ENCODE peak calls at places on chromosomes 1 and 21, in ten cellular contexts. C, N, S, U, P, X, V, B, I and E are unnamed samples. For H3K36me3, the result is how much of the 10 kb centered on the place peaks cover.

GRCh38 chr1:82371844-82372498 is 571.2 kb downstream of the ADGRL2 start:
- DNase-seq in B (no peak), N (no peak), I (no peak), C (no peak), X (no peak), V (no peak), U (no peak), S (peak), P (no peak), E (peak)

GRCh38 chr1:204408074-204408507 is 3.5 kb downstream of the PPP1R15B start:
- DNase-seq in P (no peak), V (no peak), S (peak), I (peak), U (peak), N (peak), B (peak), X (no peak), C (peak), E (peak)

GRCh38 chr21:38944903-38945302 is 139.2 kb downstream of the ETS2 start:
- DNase-seq in I (no peak), B (no peak), X (no peak), C (no peak), P (no peak), U (no peak), N (no peak), V (no peak), S (no peak), E (no peak)

GRCh38 chr1:62621907-62622306 is 24.6 kb downstream of the ANGPTL3 start:
- DNase-seq in V (peak), N (peak), P (no peak), U (no peak), C (peak), I (no peak), B (no peak), S (peak), X (peak), E (peak)

GRCh38 chr1:3564921-3565831 is 46.1 kb downstream of the MEGF6 start:
- DNase-seq in P (peak), U (peak), I (no peak), B (peak), X (peak), V (no peak), N (peak), S (no peak), C (peak), E (no peak)

GRCh38 chr1:29180497-29181412 is 945 bp downstream of the SRSF4 start:
- DNase-seq in V (no peak), B (no peak), P (no peak), N (no peak), X (peak), U (no peak), I (no peak), C (no peak), S (peak), E (peak)

GRCh38 chr1:229040630-229041358 is 230.1 kb upstream of the RAB4A start:
- DNase-seq in S (no peak), B (no peak), X (no peak), I (no peak), U (no peak), C (no peak), N (no peak), P (no peak), V (no peak), E (no peak)

GRCh38 chr21:27693376-27693775 is 726.5 kb upstream of the ADAMTS5 start:
- DNase-seq in B (no peak), S (peak), P (no peak), X (peak), V (peak), N (peak), U (no peak), C (peak), I (no peak), E (peak)

GRCh38 chr1:40451238-40451585 is 936 bp downstream of the ZFP69B start:
- DNase-seq in N (no peak), V (no peak), C (no peak), I (no peak), P (no peak), X (no peak), U (no peak), S (no peak), B (no peak), E (peak)

GRCh38 chr1:201320168-201320842 is 37.0 kb downstream of the PKP1 start:
- DNase-seq in X (no peak), U (no peak), I (no peak), S (no peak), B (no peak), C (no peak), N (no peak), V (no peak), P (peak), E (no peak)

GRCh38 chr1:3611170-3612019 is at the start of gene MEGF6:
- DNase-seq in U (peak), I (peak), V (no peak), S (peak), P (peak), B (peak), X (peak), N (no peak), C (peak), E (no peak)

GRCh38 chr1:111516008-111516535 is 12.6 kb upstream of the ADORA3 start:
- DNase-seq in S (peak), P (no peak), X (peak), B (no peak), N (peak), U (peak), C (peak), V (no peak), I (no peak), E (peak)

GRCh38 chr1:31483012-31483946 is 70.3 kb downstream of the SERINC2 start:
- DNase-seq in X (no peak), P (no peak), N (peak), V (peak), I (peak), U (peak), C (peak), B (no peak), S (no peak), E (peak)

GRCh38 chr1:224333309-224333926 is 3.4 kb upstream of the NVL start:
- DNase-seq in I (peak), C (peak), B (peak), N (peak), X (peak), V (peak), P (no peak), S (no peak), U (no peak), E (peak)

GRCh38 chr1:229897540-229897939 is 169.5 kb upstream of the GALNT2 start:
- DNase-seq in V (no peak), U (no peak), S (no peak), X (no peak), N (no peak), I (no peak), P (no peak), C (no peak), B (no peak), E (no peak)

GRCh38 chr1:98389809-98390208 is 271.7 kb upstream of the SNX7 start:
- DNase-seq in U (no peak), P (no peak), C (peak), I (no peak), S (peak), V (peak), B (no peak), N (peak), X (no peak), E (peak)

GRCh38 chr1:201397675-201398074 is 1.4 kb downstream of the LAD1 start:
- DNase-seq in X (no peak), V (no peak), I (peak), S (no peak), N (no peak), P (no peak), B (no peak), C (peak), U (peak), E (peak)

GRCh38 chr1:51982161-51982560 is 8.3 kb downstream of the RAB3B start:
- DNase-seq in B (no peak), X (no peak), C (no peak), V (no peak), P (no peak), N (no peak), S (no peak), U (no peak), I (no peak), E (no peak)

GRCh38 chr1:31798433-31799195 is 17.2 kb downstream of the SPOCD1 start:
- DNase-seq in V (peak), N (peak), P (peak), B (no peak), S (peak), C (peak), X (peak), I (no peak), U (no peak), E (peak)

GRCh38 chr1:35298464-35298863 is 30.0 kb downstream of the ZMYM4 start:
- DNase-seq in V (no peak), S (peak), X (peak), B (peak), P (no peak), C (peak), U (peak), I (peak), N (peak), E (peak)

GRCh38 chr21:46028547-46029200 is 47.1 kb downstream of the COL6A1 start:
- DNase-seq in V (peak), X (peak), U (no peak), S (no peak), P (no peak), N (peak), B (no peak), I (no peak), C (peak), E (no peak)

GRCh38 chr1:70990460-70991253 is 57.0 kb downstream of the PTGER3 start:
- DNase-seq in S (no peak), B (no peak), V (no peak), I (no peak), N (no peak), U (no peak), P (no peak), C (no peak), X (no peak), E (no peak)

GRCh38 chr1:1835546-1835945 is 55.3 kb downstream of the GNB1 start:
- DNase-seq in X (no peak), B (no peak), V (no peak), S (no peak), C (no peak), N (no peak), U (no peak), P (no peak), I (no peak), E (peak)

GRCh38 chr1:154840557-154841176 is 29.4 kb downstream of the KCNN3 start:
- DNase-seq in C (peak), I (no peak), U (no peak), S (no peak), B (no peak), P (no peak), V (no peak), X (peak), N (no peak), E (no peak)

GRCh38 chr1:208162903-208163302 is 81.3 kb downstream of the PLXNA2 start:
- DNase-seq in X (no peak), V (no peak), C (no peak), U (no peak), P (no peak), I (peak), S (no peak), N (no peak), B (no peak), E (no peak)

GRCh38 chr1:6625579-6626149 is 996 bp downstream of the THAP3 start:
- DNase-seq in X (peak), B (peak), N (peak), S (peak), V (no peak), I (peak), U (peak), P (no peak), C (peak), E (peak)

GRCh38 chr1:56525463-56526155 is 53.8 kb downstream of the PLPP3 start:
- DNase-seq in N (no peak), C (peak), V (no peak), B (no peak), X (no peak), S (peak), U (peak), P (peak), I (no peak), E (peak)

GRCh38 chr1:213531369-213532310 is 456.1 kb upstream of the PROX1 start:
- DNase-seq in P (no peak), B (peak), V (no peak), C (no peak), U (no peak), I (no peak), N (no peak), X (no peak), S (no peak), E (no peak)

GRCh38 chr1:43376723-43377235 is 9.0 kb upstream of the ELOVL1 start:
- DNase-seq in X (no peak), P (no peak), C (no peak), I (no peak), U (no peak), V (no peak), N (no peak), S (no peak), B (no peak), E (no peak)

GRCh38 chr21:42118121-42118795 is 47.1 kb downstream of the UMODL1 start:
- DNase-seq in S (no peak), X (peak), V (no peak), N (no peak), C (no peak), P (peak), U (no peak), I (no peak), B (no peak), E (no peak)

GRCh38 chr1:114551400-114551799 is 30.0 kb downstream of the BCAS2 start:
- DNase-seq in S (peak), V (no peak), I (no peak), X (no peak), P (no peak), U (no peak), C (no peak), N (no peak), B (no peak), E (no peak)
- TF ChIP-seq CTCF in S (no peak), V (no peak), I (no peak), X (no peak), P (no peak), U (no peak), C (no peak), N (no peak), B (peak), E (no peak)

DNA sequence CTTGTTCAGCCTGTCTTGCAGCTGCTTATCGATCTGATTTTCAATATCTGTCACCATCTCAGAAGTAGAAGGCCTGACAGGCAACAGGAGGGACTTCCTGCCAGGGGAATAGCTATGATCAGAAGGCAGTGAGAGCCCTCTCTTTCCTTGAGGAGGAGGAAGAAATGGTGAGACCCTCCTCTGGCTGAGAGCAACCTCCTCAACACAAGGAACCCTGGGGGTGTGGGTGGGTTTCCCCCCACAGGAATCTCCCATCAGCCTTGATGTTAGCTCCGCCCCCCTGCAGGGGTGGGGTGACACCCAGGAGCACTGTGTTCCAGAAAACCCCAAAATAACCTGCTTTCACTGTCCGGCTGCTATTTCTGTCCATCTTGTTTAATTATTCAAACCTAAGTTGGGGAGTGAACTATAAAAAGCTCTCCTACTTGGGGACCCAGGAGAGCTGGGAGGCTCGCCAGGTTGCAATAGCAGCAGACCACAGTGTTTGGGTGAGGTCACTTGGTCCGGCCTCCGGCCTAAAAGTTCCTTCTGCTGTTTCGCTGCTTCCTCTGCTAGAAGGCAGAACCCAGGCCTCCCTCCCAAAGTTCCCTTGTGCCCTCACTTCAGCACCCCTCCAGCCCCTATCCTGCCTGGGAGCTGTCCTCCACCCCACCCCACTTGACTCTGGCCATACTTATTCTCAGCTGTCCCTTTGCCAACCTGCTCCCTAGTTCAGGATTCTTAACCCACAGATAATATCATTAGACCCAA is 7.8 kb upstream of the MEF2D start:
- DNase-seq in N (peak), X (peak), U (peak), I (peak), S (no peak), C (peak), B (no peak), V (no peak), P (no peak), E (no peak)
- H3K4me3 ChIP-seq in N (no peak), X (no peak), U (peak), I (no peak), S (no peak), C (no peak), B (no peak), V (no peak), P (no peak), E (no peak)

GRCh38 chr1:226154593-226154992 is 31.9 kb downstream of the ACBD3 start:
- DNase-seq in N (no peak), V (no peak), P (no peak), U (no peak), S (peak), I (no peak), B (no peak), X (peak), C (peak), E (no peak)

GRCh38 chr1:226157761-226158316 is 28.7 kb downstream of the ACBD3 start:
- DNase-seq in V (no peak), I (no peak), C (no peak), N (no peak), P (no peak), S (no peak), X (no peak), U (no peak), B (no peak), E (no peak)

GRCh38 chr1:226158983-226159382 is 27.6 kb downstream of the ACBD3 start:
- DNase-seq in C (no peak), P (no peak), V (no peak), N (no peak), B (no peak), U (no peak), X (no peak), I (no peak), S (no peak), E (no peak)

GRCh38 chr1:226162898-226163297 is 23.6 kb downstream of the ACBD3 start:
- DNase-seq in P (no peak), V (no peak), X (no peak), I (no peak), C (no peak), U (no peak), N (no peak), B (no peak), S (no peak), E (no peak)

DNA sequence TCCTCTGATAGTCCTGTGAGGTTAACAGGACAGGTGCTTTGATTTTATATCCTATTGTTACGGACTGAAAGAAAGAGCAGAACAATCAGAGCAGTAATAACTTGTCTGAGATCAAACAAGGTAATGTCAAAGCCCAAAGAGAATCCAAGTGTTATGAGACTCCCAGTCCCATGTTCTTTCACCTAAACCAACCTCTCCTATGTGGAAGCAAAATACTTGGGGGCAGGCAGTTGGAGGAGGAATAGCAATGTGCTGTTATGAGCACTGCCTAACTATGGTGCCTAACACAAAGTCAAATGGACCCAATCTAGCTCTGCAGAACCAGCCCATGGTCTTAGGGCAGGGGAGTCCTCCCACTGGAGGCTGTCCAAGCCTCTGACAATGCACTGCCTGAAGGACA is 28.1 kb downstream of the ACBD3 start:
- DNase-seq in B (no peak), S (no peak), X (no peak), V (no peak), N (no peak), P (no peak), U (no peak), I (no peak), C (no peak), E (no peak)
- H3K36me3 ChIP-seq in B (half or more), S (half or more), X (half or more), V (under half), N (under half), P (under half), U (half or more), I (under half), C (under half), E (under half)

DNA sequence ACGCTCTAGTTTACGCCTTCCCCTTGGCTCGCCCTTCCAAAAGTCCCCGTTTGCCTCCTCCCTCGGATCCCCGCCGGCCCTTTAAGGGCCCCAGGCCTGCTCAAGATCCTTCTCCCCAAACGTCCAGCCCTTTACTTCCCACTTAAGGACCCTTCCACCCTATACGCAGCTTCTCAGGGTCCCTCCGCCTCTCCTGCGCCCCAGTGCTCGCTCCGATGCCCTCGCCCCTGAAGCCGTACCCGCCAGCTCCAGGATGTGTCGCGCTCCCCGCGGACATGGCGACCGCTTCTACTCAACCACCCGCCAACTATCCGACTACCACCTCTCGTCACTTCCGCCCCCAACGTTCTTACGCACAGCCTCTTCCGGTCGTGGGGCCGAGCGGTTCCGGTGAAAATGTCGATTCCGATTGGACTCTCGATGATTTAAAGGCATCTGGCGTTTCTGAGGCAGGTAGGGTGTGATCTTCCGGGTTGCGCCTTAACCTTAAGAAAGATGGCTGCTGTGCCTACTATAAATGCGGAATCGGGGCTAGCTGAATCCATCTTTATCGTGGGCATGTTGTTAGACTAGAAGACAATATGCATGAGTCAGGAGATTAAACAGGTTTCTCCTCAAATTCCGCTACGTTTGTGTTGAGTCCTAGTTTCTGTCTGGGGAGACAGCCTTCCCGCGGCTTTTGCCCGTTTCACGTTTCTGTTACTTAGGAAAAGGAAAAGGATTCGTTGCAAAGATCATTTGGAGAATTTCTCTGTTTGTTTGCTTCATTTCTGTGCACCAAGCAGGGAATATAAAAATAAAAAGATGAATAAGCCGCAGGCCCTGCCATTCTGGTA is at the start of gene KHDC4:
- DNase-seq in S (peak), U (peak), C (peak), V (peak), X (peak), I (peak), P (peak), B (peak), N (peak), E (peak)
- TF ChIP-seq CTCF in S (peak), U (no peak), C (peak), V (peak), X (no peak), I (no peak), P (peak), B (no peak), N (no peak), E (peak)

DNA sequence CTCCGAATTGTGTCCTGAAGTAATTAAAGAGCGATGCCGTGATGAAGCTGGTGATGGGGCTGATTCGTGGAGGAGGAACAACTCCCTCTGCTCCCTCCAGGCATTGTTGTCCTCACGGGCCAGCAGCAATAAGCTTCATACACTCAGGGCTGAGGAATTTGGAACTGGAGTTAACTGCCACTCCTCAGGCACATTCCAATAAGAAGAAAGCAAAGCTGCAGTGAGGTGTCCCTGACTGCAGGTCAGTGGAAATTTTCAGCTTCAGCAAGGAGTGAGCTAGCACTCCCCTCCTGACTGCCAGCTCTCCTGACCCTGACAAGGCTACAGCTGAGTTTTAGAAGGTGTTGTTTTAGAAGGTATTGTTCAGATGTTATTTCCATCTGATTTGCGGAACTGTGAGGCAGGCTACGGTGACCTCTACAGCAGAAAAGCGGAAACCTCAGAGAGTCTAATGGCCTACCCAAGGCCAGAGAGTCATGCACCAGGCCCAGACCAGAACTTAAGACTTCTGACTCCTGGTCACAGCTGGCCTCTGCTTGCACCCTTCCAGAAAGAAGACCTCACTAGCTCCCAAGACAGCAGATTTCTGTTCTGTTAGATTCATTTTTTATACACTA is 148.8 kb downstream of the TGFBR3 start:
- DNase-seq in C (peak), X (peak), U (no peak), P (no peak), I (no peak), V (peak), S (peak), N (peak), B (peak), E (peak)
- H3K4me3 ChIP-seq in C (peak), X (peak), U (no peak), P (no peak), I (no peak), V (no peak), S (no peak), N (peak), B (no peak), E (no peak)

GRCh38 chr1:53257454-53258081 is 19.2 kb upstream of the MAGOH start:
- DNase-seq in P (no peak), X (peak), U (no peak), N (no peak), C (peak), I (no peak), V (no peak), B (no peak), S (no peak), E (peak)
- H3K36me3 ChIP-seq in P (under half), X (under half), U (under half), N (under half), C (under half), I (under half), V (under half), B (under half), S (under half), E (under half)